ENCODE peak calls at places on chromosomes 3 and 15, in five cellular contexts. One of them, this sample, is unnamed.

GRCh38 chr15:56783156-56783856 is 50.0 kb upstream of the ZNF280D start:
- DNase-seq in HFFc6: no peak
- DNase-seq in EL: no peak
- DNase-seq in NCI-H524: no peak
- DNase-seq in CD4-positive, alpha-beta T cell: no peak
- DNase-seq in this sample: peak

GRCh38 chr15:78020007-78020406 is 57.5 kb downstream of the TBC1D2B start:
- DNase-seq in HFFc6: no peak
- DNase-seq in EL: no peak
- DNase-seq in NCI-H524: no peak
- DNase-seq in CD4-positive, alpha-beta T cell: no peak
- DNase-seq in this sample: no peak

GRCh38 chr3:106963446-106963845 is 413.8 kb upstream of the CCDC54 start:
- DNase-seq in HFFc6: peak
- DNase-seq in EL: peak
- DNase-seq in NCI-H524: no peak
- DNase-seq in CD4-positive, alpha-beta T cell: no peak
- DNase-seq in this sample: no peak

GRCh38 chr3:147367676-147368075 is 38.7 kb downstream of the ZIC4 start:
- DNase-seq in HFFc6: no peak
- DNase-seq in EL: no peak
- DNase-seq in NCI-H524: no peak
- DNase-seq in CD4-positive, alpha-beta T cell: no peak
- DNase-seq in this sample: no peak

GRCh38 chr3:70531063-70531657 is 218.7 kb upstream of the MDFIC2 start:
- DNase-seq in HFFc6: peak
- DNase-seq in EL: peak
- DNase-seq in NCI-H524: peak
- DNase-seq in CD4-positive, alpha-beta T cell: no peak
- DNase-seq in this sample: peak

GRCh38 chr3:188264231-188265213 is 110.6 kb downstream of the LPP start:
- DNase-seq in HFFc6: peak
- DNase-seq in EL: peak
- DNase-seq in NCI-H524: no peak
- DNase-seq in CD4-positive, alpha-beta T cell: no peak
- DNase-seq in this sample: no peak

GRCh38 chr15:92409006-92409405 is 15.3 kb downstream of the ST8SIA2 start:
- DNase-seq in HFFc6: no peak
- DNase-seq in EL: no peak
- DNase-seq in NCI-H524: no peak
- DNase-seq in CD4-positive, alpha-beta T cell: no peak
- DNase-seq in this sample: no peak

GRCh38 chr3:23859012-23859743 is 53.4 kb downstream of the UBE2E1 start:
- DNase-seq in HFFc6: peak
- DNase-seq in EL: peak
- DNase-seq in NCI-H524: no peak
- DNase-seq in CD4-positive, alpha-beta T cell: no peak
- DNase-seq in this sample: no peak

GRCh38 chr3:103372031-103372430 is 937.2 kb downstream of the ZPLD1 start:
- DNase-seq in HFFc6: no peak
- DNase-seq in EL: no peak
- DNase-seq in NCI-H524: no peak
- DNase-seq in CD4-positive, alpha-beta T cell: no peak
- DNase-seq in this sample: no peak

GRCh38 chr3:8954938-8955763 is 8.1 kb downstream of the RAD18 start:
- DNase-seq in HFFc6: peak
- DNase-seq in EL: peak
- DNase-seq in NCI-H524: no peak
- DNase-seq in CD4-positive, alpha-beta T cell: no peak
- DNase-seq in this sample: peak

GRCh38 chr3:120680193-120680894 is 1.7 kb downstream of the HGD start:
- DNase-seq in HFFc6: no peak
- DNase-seq in EL: no peak
- DNase-seq in NCI-H524: no peak
- DNase-seq in CD4-positive, alpha-beta T cell: no peak
- DNase-seq in this sample: no peak

GRCh38 chr15:31265871-31266711 is 60.5 kb upstream of the KLF13 start:
- DNase-seq in HFFc6: peak
- DNase-seq in EL: no peak
- DNase-seq in NCI-H524: peak
- DNase-seq in CD4-positive, alpha-beta T cell: peak
- DNase-seq in this sample: no peak

GRCh38 chr3:106421928-106422327 is 553.1 kb upstream of the CBLB start:
- DNase-seq in HFFc6: peak
- DNase-seq in EL: peak
- DNase-seq in NCI-H524: no peak
- DNase-seq in CD4-positive, alpha-beta T cell: no peak
- DNase-seq in this sample: no peak

GRCh38 chr3:65268411-65268810 is 580.6 kb upstream of the ADAMTS9 start:
- DNase-seq in HFFc6: no peak
- DNase-seq in EL: no peak
- DNase-seq in NCI-H524: no peak
- DNase-seq in CD4-positive, alpha-beta T cell: no peak
- DNase-seq in this sample: no peak

GRCh38 chr3:61583890-61584289 is 22.5 kb downstream of the PTPRG start:
- DNase-seq in HFFc6: no peak
- DNase-seq in EL: no peak
- DNase-seq in NCI-H524: no peak
- DNase-seq in CD4-positive, alpha-beta T cell: no peak
- DNase-seq in this sample: no peak

GRCh38 chr15:40263036-40263754 is 19.7 kb downstream of the ANKRD63 start:
- DNase-seq in HFFc6: peak
- DNase-seq in EL: peak
- DNase-seq in NCI-H524: no peak
- DNase-seq in CD4-positive, alpha-beta T cell: no peak
- DNase-seq in this sample: no peak

GRCh38 chr3:100123112-100123511 is 8.8 kb upstream of the FILIP1L start:
- DNase-seq in HFFc6: no peak
- DNase-seq in EL: no peak
- DNase-seq in NCI-H524: no peak
- DNase-seq in CD4-positive, alpha-beta T cell: no peak
- DNase-seq in this sample: no peak

GRCh38 chr3:138945646-138946553 is 1.0 kb downstream of the FOXL2 start:
- DNase-seq in HFFc6: no peak
- DNase-seq in EL: peak
- DNase-seq in NCI-H524: peak
- DNase-seq in CD4-positive, alpha-beta T cell: no peak
- DNase-seq in this sample: peak

GRCh38 chr3:189981668-189982067 is 139.0 kb downstream of the P3H2 start:
- DNase-seq in HFFc6: peak
- DNase-seq in EL: peak
- DNase-seq in NCI-H524: no peak
- DNase-seq in CD4-positive, alpha-beta T cell: no peak
- DNase-seq in this sample: no peak

GRCh38 chr3:117399311-117400068 is 689.9 kb downstream of the TUSC7 start:
- DNase-seq in HFFc6: no peak
- DNase-seq in EL: peak
- DNase-seq in NCI-H524: peak
- DNase-seq in CD4-positive, alpha-beta T cell: no peak
- DNase-seq in this sample: no peak

GRCh38 chr15:51265037-51265555 is 73.3 kb downstream of the CYP19A1 start:
- DNase-seq in HFFc6: no peak
- DNase-seq in EL: no peak
- DNase-seq in NCI-H524: no peak
- DNase-seq in CD4-positive, alpha-beta T cell: no peak
- DNase-seq in this sample: no peak

GRCh38 chr3:52218953-52219650 is 6.3 kb downstream of the TLR9 start:
- DNase-seq in HFFc6: no peak
- DNase-seq in EL: no peak
- DNase-seq in NCI-H524: no peak
- DNase-seq in CD4-positive, alpha-beta T cell: no peak
- DNase-seq in this sample: no peak

GRCh38 chr3:47780727-47781325 is 867 bp downstream of the SMARCC1 start:
- DNase-seq in HFFc6: peak
- DNase-seq in EL: no peak
- DNase-seq in NCI-H524: peak
- DNase-seq in CD4-positive, alpha-beta T cell: no peak
- DNase-seq in this sample: no peak

GRCh38 chr3:143208976-143209714 is 89.6 kb downstream of the CHST2 start:
- DNase-seq in HFFc6: no peak
- DNase-seq in EL: no peak
- DNase-seq in NCI-H524: no peak
- DNase-seq in CD4-positive, alpha-beta T cell: no peak
- DNase-seq in this sample: peak

GRCh38 chr3:194306109-194306686 is 44.9 kb downstream of the CPN2 start:
- DNase-seq in HFFc6: no peak
- DNase-seq in EL: no peak
- DNase-seq in NCI-H524: no peak
- DNase-seq in CD4-positive, alpha-beta T cell: peak
- DNase-seq in this sample: no peak

GRCh38 chr15:89665449-89666146 is 10.3 kb upstream of the KIF7 start:
- DNase-seq in HFFc6: peak
- DNase-seq in EL: peak
- DNase-seq in NCI-H524: no peak
- DNase-seq in CD4-positive, alpha-beta T cell: no peak
- DNase-seq in this sample: peak

GRCh38 chr3:106367496-106367895 is 498.7 kb upstream of the CBLB start:
- DNase-seq in HFFc6: no peak
- DNase-seq in EL: no peak
- DNase-seq in NCI-H524: no peak
- DNase-seq in CD4-positive, alpha-beta T cell: no peak
- DNase-seq in this sample: no peak

GRCh38 chr3:110237091-110237615 is 834.5 kb upstream of the NECTIN3 start:
- DNase-seq in HFFc6: no peak
- DNase-seq in EL: no peak
- DNase-seq in NCI-H524: no peak
- DNase-seq in CD4-positive, alpha-beta T cell: no peak
- DNase-seq in this sample: no peak

GRCh38 chr3:4351164-4351855 is 48.1 kb downstream of the SETMAR start:
- DNase-seq in HFFc6: peak
- DNase-seq in EL: no peak
- DNase-seq in NCI-H524: no peak
- DNase-seq in CD4-positive, alpha-beta T cell: no peak
- DNase-seq in this sample: peak

GRCh38 chr3:141333796-141334626 is 34.3 kb upstream of the ZBTB38 start:
- DNase-seq in HFFc6: no peak
- DNase-seq in EL: peak
- DNase-seq in NCI-H524: no peak
- DNase-seq in CD4-positive, alpha-beta T cell: no peak
- DNase-seq in this sample: no peak

GRCh38 chr3:175304437-175304836 is 445.3 kb downstream of the NAALADL2 start:
- DNase-seq in HFFc6: no peak
- DNase-seq in EL: no peak
- DNase-seq in NCI-H524: peak
- DNase-seq in CD4-positive, alpha-beta T cell: no peak
- DNase-seq in this sample: no peak

GRCh38 chr3:167166012-167166411 is 214.1 kb downstream of the ZBBX start:
- DNase-seq in HFFc6: no peak
- DNase-seq in EL: no peak
- DNase-seq in NCI-H524: no peak
- DNase-seq in CD4-positive, alpha-beta T cell: no peak
- DNase-seq in this sample: no peak

GRCh38 chr15:42087926-42088800 is 6.2 kb downstream of the PLA2G4D start:
- DNase-seq in HFFc6: no peak
- DNase-seq in EL: no peak
- DNase-seq in NCI-H524: no peak
- DNase-seq in CD4-positive, alpha-beta T cell: no peak
- DNase-seq in this sample: no peak

GRCh38 chr3:65751123-65751700 is 287.5 kb downstream of the MAGI1 start:
- DNase-seq in HFFc6: peak
- DNase-seq in EL: peak
- DNase-seq in NCI-H524: peak
- DNase-seq in CD4-positive, alpha-beta T cell: no peak
- DNase-seq in this sample: peak

GRCh38 chr3:171189394-171189793 is 162.9 kb upstream of the SLC2A2 start:
- DNase-seq in HFFc6: no peak
- DNase-seq in EL: no peak
- DNase-seq in NCI-H524: no peak
- DNase-seq in CD4-positive, alpha-beta T cell: no peak
- DNase-seq in this sample: no peak

GRCh38 chr3:156751461-156752025 is 74.6 kb upstream of the LEKR1 start:
- DNase-seq in HFFc6: peak
- DNase-seq in EL: peak
- DNase-seq in NCI-H524: no peak
- DNase-seq in CD4-positive, alpha-beta T cell: no peak
- DNase-seq in this sample: no peak

GRCh38 chr3:10142707-10143560 is 1.4 kb downstream of the VHL start:
- DNase-seq in HFFc6: no peak
- DNase-seq in EL: no peak
- DNase-seq in NCI-H524: no peak
- DNase-seq in CD4-positive, alpha-beta T cell: no peak
- DNase-seq in this sample: peak

GRCh38 chr3:165206454-165207266 is 10.5 kb upstream of the SLITRK3 start:
- DNase-seq in HFFc6: peak
- DNase-seq in EL: peak
- DNase-seq in NCI-H524: peak
- DNase-seq in CD4-positive, alpha-beta T cell: no peak
- DNase-seq in this sample: peak

GRCh38 chr3:160401301-160402095 is 2.0 kb downstream of the SMC4 start:
- DNase-seq in HFFc6: peak
- DNase-seq in EL: peak
- DNase-seq in NCI-H524: no peak
- DNase-seq in CD4-positive, alpha-beta T cell: no peak
- DNase-seq in this sample: peak